ENCODE peak calls at places on chromosomes 6 and 20, in nine cellular contexts. B is mucosa of descending colon; T is occipital lobe; R is smooth muscle cell of the brain vasculature; G is GM23248; D is body of pancreas; F is activated CD4-positive, alpha-beta T cell treated with anti-CD3 and anti-CD28 coated beads, Interleukin-2, amount 50 U/mL, for 1 hour; A is Right ventricle myocardium superior; L is right atrium auricular region. C is an unnamed sample.

GRCh38 chr6:43817192-43817591 is 47.2 kb downstream of the VEGFA start:
- DNase-seq in A (peak), T (no peak), B (no peak), D (peak), F (peak), L (no peak), R (no peak), G (peak), C (no peak)

GRCh38 chr6:157443066-157443800 is 62.2 kb downstream of the ZDHHC14 start:
- DNase-seq in D (no peak), F (no peak), B (no peak), T (no peak), L (no peak), A (no peak), R (no peak), G (peak), C (no peak)

GRCh38 chr6:168025831-168026325 is 28.4 kb downstream of the KIF25 start:
- DNase-seq in R (no peak), G (no peak), T (no peak), L (peak), D (no peak), F (no peak), A (no peak), B (no peak), C (peak)

GRCh38 chr6:3321042-3321441 is 62.3 kb downstream of the PSMG4 start:
- DNase-seq in A (no peak), L (no peak), G (no peak), B (no peak), R (no peak), T (no peak), F (no peak), D (no peak), C (peak)

GRCh38 chr6:7865811-7866210 is 44.8 kb downstream of the TXNDC5 start:
- DNase-seq in G (no peak), R (no peak), D (no peak), L (no peak), F (no peak), T (no peak), A (no peak), B (no peak), C (no peak)

GRCh38 chr20:61874421-61875068 is 191.1 kb downstream of the TAF4 start:
- DNase-seq in T (no peak), L (no peak), G (peak), F (no peak), A (peak), R (no peak), D (peak), B (peak), C (no peak)

GRCh38 chr6:107740496-107741190 is 83.5 kb downstream of the SCML4 start:
- DNase-seq in L (no peak), A (no peak), R (no peak), D (no peak), F (no peak), B (no peak), G (peak), T (no peak), C (no peak)

GRCh38 chr6:142155895-142156757 is 9.1 kb downstream of the VTA1 start:
- DNase-seq in L (no peak), G (peak), R (no peak), D (no peak), T (no peak), A (no peak), B (no peak), F (no peak), C (no peak)

GRCh38 chr6:148747145-148747492 is 289 bp downstream of the UST start:
- DNase-seq in G (peak), R (no peak), A (peak), L (no peak), T (peak), D (peak), F (no peak), B (peak), C (no peak)

GRCh38 chr6:92577077-92577719 is 842.2 kb downstream of the EPHA7 start:
- DNase-seq in R (peak), A (no peak), D (no peak), L (no peak), T (no peak), G (no peak), B (no peak), F (no peak), C (no peak)

GRCh38 chr20:46206025-46206424 is 87.9 kb downstream of the CD40 start:
- DNase-seq in A (peak), B (no peak), G (peak), L (peak), D (no peak), F (no peak), T (no peak), R (no peak), C (no peak)

GRCh38 chr6:439681-440167 is 48.2 kb downstream of the IRF4 start:
- DNase-seq in L (peak), A (no peak), B (no peak), T (no peak), G (peak), F (no peak), R (no peak), D (no peak), C (no peak)

GRCh38 chr20:59603727-59604608 is at the start of gene PHACTR3:
- DNase-seq in L (no peak), A (no peak), T (peak), R (no peak), B (no peak), D (no peak), G (no peak), F (no peak), C (no peak)

GRCh38 chr20:48795732-48796131 is 32.1 kb downstream of the PREX1 start:
- DNase-seq in R (no peak), F (no peak), G (no peak), D (no peak), A (no peak), B (no peak), T (no peak), L (no peak), C (no peak)

GRCh38 chr20:59823456-59823855 is 110.0 kb downstream of the SYCP2 start:
- DNase-seq in T (no peak), L (no peak), A (no peak), G (no peak), B (no peak), R (no peak), D (no peak), F (no peak), C (no peak)

GRCh38 chr6:158803733-158804143 is 15.4 kb downstream of the EZR start:
- DNase-seq in B (no peak), T (no peak), F (no peak), A (no peak), G (no peak), R (no peak), D (peak), L (no peak), C (no peak)

GRCh38 chr6:118746100-118746874 is 94.9 kb upstream of the CEP85L start:
- DNase-seq in G (no peak), B (no peak), D (no peak), T (no peak), L (no peak), R (no peak), F (no peak), A (peak), C (no peak)

GRCh38 chr20:38228436-38228835 is 32.1 kb downstream of the KIAA1755 start:
- DNase-seq in T (no peak), R (no peak), G (no peak), D (no peak), B (no peak), F (no peak), L (no peak), A (no peak), C (no peak)

GRCh38 chr20:37442547-37442946 is 78.5 kb upstream of the NNAT start:
- DNase-seq in D (no peak), R (no peak), F (no peak), L (no peak), T (no peak), A (no peak), B (no peak), G (no peak), C (no peak)

GRCh38 chr6:68040312-68040778 is 594.7 kb upstream of the ADGRB3 start:
- DNase-seq in A (no peak), G (no peak), R (no peak), F (no peak), D (no peak), B (no peak), L (no peak), T (no peak), C (no peak)

GRCh38 chr20:53074811-53075314 is 102.7 kb downstream of the TSHZ2 start:
- DNase-seq in R (no peak), D (no peak), G (peak), B (no peak), F (no peak), L (no peak), T (no peak), A (no peak), C (no peak)

GRCh38 chr6:819122-819521 is 126.2 kb upstream of the EXOC2 start:
- DNase-seq in T (no peak), R (no peak), G (no peak), B (no peak), D (no peak), L (no peak), F (no peak), A (no peak), C (no peak)

GRCh38 chr6:72861935-72862432 is 240.1 kb downstream of the KCNQ5 start:
- DNase-seq in T (no peak), L (no peak), D (no peak), A (no peak), G (peak), B (no peak), F (no peak), R (no peak), C (no peak)

GRCh38 chr6:162344301-162344700 is 383.3 kb downstream of the PRKN start:
- DNase-seq in B (no peak), T (no peak), R (no peak), G (peak), D (no peak), F (no peak), A (no peak), L (no peak), C (no peak)

GRCh38 chr20:62694106-62694505 is 14.5 kb upstream of the NTSR1 start:
- DNase-seq in T (no peak), F (no peak), R (no peak), B (no peak), D (no peak), G (no peak), L (no peak), A (no peak), C (no peak)

GRCh38 chr6:40350193-40350941 is 236.8 kb downstream of the LRFN2 start:
- DNase-seq in D (no peak), L (peak), R (no peak), A (no peak), T (no peak), G (no peak), F (no peak), B (no peak), C (peak)

GRCh38 chr6:65760285-65760684 is 53.3 kb upstream of the EYS start:
- DNase-seq in L (no peak), A (no peak), R (no peak), G (peak), T (no peak), B (no peak), F (no peak), D (no peak), C (no peak)

GRCh38 chr20:44696315-44696714 is 18.9 kb upstream of the CCN5 start:
- DNase-seq in B (no peak), A (no peak), F (no peak), D (no peak), G (no peak), T (no peak), R (no peak), L (no peak), C (no peak)

GRCh38 chr20:62778601-62779416 is 17.5 kb upstream of the MRGBP start:
- DNase-seq in G (no peak), R (no peak), B (no peak), L (no peak), A (no peak), T (no peak), D (no peak), F (no peak), C (no peak)

GRCh38 chr6:15431762-15432495 is 186.1 kb downstream of the JARID2 start:
- DNase-seq in T (no peak), A (no peak), F (no peak), B (no peak), D (no peak), R (no peak), G (peak), L (no peak), C (no peak)

C was measured in coronary artery.